ENCODE peak calls at places on chromosomes 11 and 22, in eight cellular contexts. Q is hippocampal formation; Z is cardiac muscle cell; E is hepatocyte; R is activated CD4-positive, alpha-beta T cell treated with anti-CD3 and anti-CD28 coated beads for 48 hours; Y is NCI-H2227 treated with DMSO at 0.1 percent for 48 hours; W is testis; L is foreskin fibroblast. P is an unnamed sample.

GRCh38 chr11:46554205-46555162 is 39.3 kb downstream of the AMBRA1 start:
- DNase-seq in Q (no peak), Z (peak), E (peak), R (no peak), Y (no peak), W (no peak), L (peak), P (no peak)

GRCh38 chr22:21832291-21833290 is 34.9 kb downstream of the MAPK1 start:
- DNase-seq in Q (no peak), Z (peak), E (peak), R (no peak), Y (no peak), W (peak), L (peak), P (no peak)

GRCh38 chr11:116073854-116074837 is 569.9 kb upstream of the CADM1 start:
- DNase-seq in Q (peak), Z (peak), E (peak), R (no peak), Y (peak), W (no peak), L (no peak), P (no peak)

GRCh38 chr22:30027169-30027568 is 53.1 kb upstream of the HORMAD2 start:
- DNase-seq in Q (no peak), Z (no peak), E (peak), R (no peak), Y (no peak), W (no peak), L (no peak), P (no peak)

GRCh38 chr11:47551086-47551485 is 1.8 kb downstream of the CELF1 start:
- DNase-seq in Q (no peak), Z (peak), E (peak), R (no peak), Y (no peak), W (no peak), L (peak), P (no peak)

GRCh38 chr22:25085930-25086901 is 113.4 kb upstream of the CRYBB3 start:
- DNase-seq in Q (no peak), Z (peak), E (peak), R (no peak), Y (no peak), W (peak), L (no peak), P (no peak)

GRCh38 chr11:17296852-17297559 is 20.5 kb downstream of the NUCB2 start:
- DNase-seq in Q (no peak), Z (no peak), E (no peak), R (no peak), Y (no peak), W (no peak), L (no peak), P (no peak)

GRCh38 chr11:68892576-68892975 is 11.1 kb downstream of the MRPL21 start:
- DNase-seq in Q (no peak), Z (no peak), E (no peak), R (no peak), Y (no peak), W (no peak), L (no peak), P (no peak)

GRCh38 chr11:12087075-12087775 is 23.2 kb upstream of the MICAL2 start:
- DNase-seq in Q (no peak), Z (peak), E (no peak), R (peak), Y (no peak), W (no peak), L (peak), P (no peak)

GRCh38 chr22:31492151-31492550 is 2.5 kb upstream of the EIF4ENIF1 start:
- DNase-seq in Q (no peak), Z (peak), E (no peak), R (no peak), Y (no peak), W (no peak), L (no peak), P (no peak)

GRCh38 chr11:73227571-73228211 is 9.6 kb downstream of the P2RY2 start:
- DNase-seq in Q (no peak), Z (no peak), E (peak), R (no peak), Y (no peak), W (no peak), L (no peak), P (peak)

GRCh38 chr22:33302049-33302545 is 243.9 kb upstream of the SYN3 start:
- DNase-seq in Q (peak), Z (peak), E (peak), R (peak), Y (peak), W (peak), L (peak), P (no peak)

GRCh38 chr22:19800761-19801244 is 40.2 kb downstream of the TBX1 start:
- DNase-seq in Q (no peak), Z (peak), E (no peak), R (no peak), Y (no peak), W (peak), L (peak), P (no peak)

P was measured in RWPE2.